ENCODE peak calls at places on chromosomes 12 and 14, in nine cellular contexts. F is endothelial cell of umbilical vein, O is GM23338, T is left ventricle myocardium inferior, I is HCT116, M is kidney epithelial cell, P is brain microvascular endothelial cell, C is HepG2, U is cardiac muscle cell. G is an unnamed sample. For H3K27me3, the result is how much of the 10 kb centered on the place peaks cover.

GRCh38 chr12:54143233-54143986 is 45.4 kb downstream of the SMUG1 start:
- DNase-seq in F (no peak), O (no peak), T (no peak), I (no peak), M (no peak), P (no peak), C (no peak), U (no peak), G (no peak)

GRCh38 chr14:20327005-20327869 is 5.8 kb downstream of the CCNB1IP1 start:
- DNase-seq in F (peak), O (peak), T (no peak), I (peak), M (no peak), P (peak), C (peak), U (peak), G (peak)

GRCh38 chr12:108839890-108840230 is 17.5 kb downstream of the SSH1 start:
- DNase-seq in F (no peak), O (no peak), T (peak), I (no peak), M (no peak), P (no peak), C (no peak), U (no peak), G (no peak)

GRCh38 chr12:22409071-22409951 is 74.8 kb upstream of the ST8SIA1 start:
- DNase-seq in F (no peak), O (no peak), T (no peak), I (no peak), M (no peak), P (no peak), C (no peak), U (no peak), G (no peak)

GRCh38 chr14:52112336-52113018 is 43.6 kb upstream of the NID2 start:
- DNase-seq in F (no peak), O (no peak), T (no peak), I (no peak), M (no peak), P (peak), C (no peak), U (no peak), G (no peak)

GRCh38 chr14:73833530-73834257 is 17.9 kb upstream of the PTGR2 start:
- DNase-seq in F (no peak), O (peak), T (peak), I (no peak), M (peak), P (no peak), C (peak), U (peak), G (no peak)

GRCh38 chr14:32021341-32021740 is 55.8 kb upstream of the ARHGAP5 start:
- DNase-seq in F (no peak), O (no peak), T (no peak), I (no peak), M (no peak), P (no peak), C (no peak), U (no peak), G (no peak)

GRCh38 chr14:50910495-50911420 is 33.5 kb downstream of the PYGL start:
- DNase-seq in F (no peak), O (peak), T (no peak), I (no peak), M (no peak), P (no peak), C (no peak), U (no peak), G (peak)

GRCh38 chr14:103607039-103607668 is 21.9 kb upstream of the KLC1 start:
- DNase-seq in F (peak), O (peak), T (peak), I (no peak), M (no peak), P (peak), C (no peak), U (peak), G (peak)

GRCh38 chr12:132139912-132140311 is 4.2 kb downstream of the DDX51 start:
- DNase-seq in F (no peak), O (no peak), T (no peak), I (no peak), M (no peak), P (no peak), C (no peak), U (no peak), G (no peak)

GRCh38 chr14:61178226-61179060 is 102.7 kb downstream of the TMEM30B start:
- DNase-seq in F (peak), O (no peak), T (no peak), I (peak), M (peak), P (peak), C (peak), U (peak), G (no peak)

GRCh38 chr12:126447346-126447745 is 1382.1 kb downstream of the AACS start:
- DNase-seq in F (no peak), O (peak), T (no peak), I (no peak), M (no peak), P (no peak), C (no peak), U (no peak), G (no peak)

GRCh38 chr14:74980746-74981661 is 21.7 kb upstream of the EIF2B2 start:
- DNase-seq in F (peak), O (peak), T (no peak), I (no peak), M (no peak), P (peak), C (no peak), U (peak), G (no peak)

GRCh38 chr14:54329082-54329695 is 67.6 kb upstream of the CDKN3 start:
- DNase-seq in F (peak), O (peak), T (peak), I (peak), M (no peak), P (peak), C (peak), U (peak), G (peak)

GRCh38 chr14:38387821-38388220 is 131.9 kb upstream of the CLEC14A start:
- DNase-seq in F (no peak), O (no peak), T (no peak), I (no peak), M (no peak), P (no peak), C (no peak), U (no peak), G (no peak)

GRCh38 chr12:41795910-41796309 is 348.8 kb downstream of the GXYLT1 start:
- DNase-seq in F (peak), O (peak), T (no peak), I (peak), M (no peak), P (no peak), C (no peak), U (no peak), G (no peak)

GRCh38 chr12:66139328-66139727 is 8.8 kb upstream of the LLPH start:
- DNase-seq in F (no peak), O (no peak), T (no peak), I (no peak), M (no peak), P (no peak), C (no peak), U (no peak), G (no peak)

GRCh38 chr12:57175428-57176138 is 28.2 kb upstream of the LRP1-AS start:
- DNase-seq in F (peak), O (peak), T (peak), I (peak), M (peak), P (peak), C (peak), U (peak), G (peak)

GRCh38 chr12:54592316-54592715 is 3.9 kb upstream of the PPP1R1A start:
- DNase-seq in F (no peak), O (no peak), T (no peak), I (no peak), M (peak), P (no peak), C (no peak), U (peak), G (no peak)

GRCh38 chr14:75486317-75486716 is 36.0 kb upstream of the BATF start:
- DNase-seq in F (no peak), O (no peak), T (no peak), I (no peak), M (no peak), P (no peak), C (no peak), U (no peak), G (no peak)

GRCh38 chr12:2596441-2596840 is 198.3 kb upstream of the FKBP4 start:
- DNase-seq in F (no peak), O (no peak), T (no peak), I (no peak), M (no peak), P (no peak), C (no peak), U (no peak), G (no peak)

GRCh38 chr12:117105902-117106301 is 6.7 kb upstream of the TESC start:
- DNase-seq in F (no peak), O (no peak), T (no peak), I (peak), M (no peak), P (no peak), C (peak), U (no peak), G (no peak)

GRCh38 chr12:79255326-79255725 is 390.8 kb downstream of the SYT1 start:
- DNase-seq in F (no peak), O (no peak), T (no peak), I (no peak), M (no peak), P (no peak), C (no peak), U (no peak), G (no peak)

GRCh38 chr12:125766091-125766490 is 700.9 kb downstream of the AACS start:
- DNase-seq in F (no peak), O (no peak), T (no peak), I (no peak), M (no peak), P (no peak), C (no peak), U (no peak), G (no peak)

GRCh38 chr14:34857689-34858449 is 17.3 kb downstream of the BAZ1A start:
- DNase-seq in F (no peak), O (no peak), T (no peak), I (no peak), M (no peak), P (no peak), C (no peak), U (no peak), G (no peak)

GRCh38 chr14:89823732-89824131 is 130.8 kb downstream of the EFCAB11 start:
- DNase-seq in F (no peak), O (peak), T (no peak), I (no peak), M (no peak), P (no peak), C (no peak), U (no peak), G (no peak)

GRCh38 chr14:39558525-39558924 is 126.3 kb upstream of the FBXO33 start:
- DNase-seq in F (no peak), O (no peak), T (no peak), I (no peak), M (no peak), P (no peak), C (no peak), U (no peak), G (no peak)

GRCh38 chr14:24960816-24961215 is 89.1 kb downstream of the STXBP6 start:
- DNase-seq in F (no peak), O (no peak), T (no peak), I (no peak), M (no peak), P (no peak), C (no peak), U (no peak), G (no peak)

DNA sequence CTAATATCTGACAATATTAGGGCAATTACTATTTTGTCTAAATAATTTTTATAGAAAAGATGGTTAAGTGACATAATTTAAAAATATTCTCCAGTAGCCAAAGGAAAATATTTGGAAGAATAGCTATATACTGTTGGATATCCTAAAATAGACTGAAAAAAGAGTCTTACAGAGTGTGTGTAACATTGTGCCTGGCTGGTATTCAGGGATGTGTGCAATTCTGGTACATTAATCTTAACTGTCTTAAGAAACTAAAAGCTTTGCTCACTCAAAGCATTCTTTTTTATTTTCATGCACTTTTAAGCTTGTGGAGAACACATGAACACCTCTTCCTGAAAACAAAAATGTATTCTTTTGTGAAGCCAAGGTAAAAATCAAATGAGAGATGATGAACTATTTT is 10.1 kb upstream of the NR2C1 start:
- DNase-seq in F (no peak), O (no peak), T (no peak), I (no peak), M (no peak), P (no peak), C (no peak), U (peak), G (no peak)
- H3K4me3 ChIP-seq in F (no peak), O (no peak), T (no peak), I (no peak), M (no peak), P (no peak), C (no peak), U (no peak), G (no peak)

DNA sequence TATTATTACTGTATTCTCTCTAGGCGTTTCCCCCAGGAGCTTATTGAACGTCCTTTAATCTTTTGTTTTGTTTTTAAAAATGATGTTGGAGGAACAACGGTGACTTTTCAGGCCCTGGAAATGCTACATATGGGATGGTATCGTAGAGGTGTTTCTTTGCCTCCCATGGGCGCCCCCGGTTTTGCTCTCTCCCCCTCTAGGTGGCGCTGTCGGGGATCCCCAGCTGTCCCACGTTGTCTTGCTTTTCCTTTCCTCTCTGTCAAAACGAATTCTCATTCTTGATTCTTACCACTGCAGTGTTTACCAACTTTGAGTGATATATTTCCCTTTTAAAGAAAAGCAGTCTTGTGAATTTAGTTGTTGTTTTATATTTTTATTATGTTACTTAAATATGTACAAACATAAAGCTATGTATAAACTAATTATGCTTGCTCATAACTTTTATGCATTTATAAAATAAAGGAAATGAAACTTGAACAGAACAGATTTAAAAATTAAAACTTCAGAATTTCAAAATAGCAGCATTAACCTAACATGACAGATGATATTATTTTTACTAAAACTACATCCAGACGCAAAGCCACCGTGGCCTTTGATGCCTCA is 171.9 kb downstream of the RGS6 start:
- DNase-seq in F (no peak), O (peak), T (no peak), I (peak), M (no peak), P (peak), C (no peak), U (no peak), G (peak)
- TF ChIP-seq CTCF in F (no peak), O (peak), T (peak), I (peak), M (peak), P (peak), C (peak), U (no peak), G (peak)

DNA sequence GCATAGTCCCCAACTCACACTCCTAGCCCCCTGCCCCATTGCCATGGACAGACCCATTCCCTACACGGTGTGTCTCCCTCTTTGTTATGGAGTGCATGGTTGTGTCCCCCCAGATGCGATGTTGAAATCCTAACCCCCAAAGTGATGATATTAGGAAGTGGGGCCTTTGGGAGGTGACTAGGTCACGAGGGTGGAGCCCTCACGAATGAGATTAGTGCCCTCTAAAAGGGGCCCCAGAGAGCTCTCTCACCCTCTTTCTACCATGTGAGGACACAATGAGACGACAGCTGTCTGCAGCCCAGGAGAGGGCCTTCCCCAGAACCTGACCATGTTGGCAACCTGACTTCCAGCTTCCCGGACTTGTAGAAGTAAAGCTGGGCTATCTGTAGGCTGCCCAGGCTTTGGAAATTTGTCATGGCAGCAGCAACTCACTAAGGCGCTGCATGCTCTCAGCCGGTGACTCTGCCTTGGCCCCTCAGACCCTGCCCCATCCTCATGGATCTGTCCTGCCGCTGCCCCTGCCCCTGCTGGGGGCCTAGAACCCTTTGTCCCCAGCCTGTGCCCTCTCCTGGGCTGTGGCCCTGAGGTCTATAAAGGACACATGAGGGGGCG is 318.1 kb upstream of the RTL1 start:
- DNase-seq in F (no peak), O (no peak), T (no peak), I (no peak), M (no peak), P (no peak), C (no peak), U (no peak), G (no peak)
- H3K27me3 ChIP-seq in F (under half), O (under half), T (half or more), I (under half), M (under half), P (under half), C (under half), U (under half), G (under half)

DNA sequence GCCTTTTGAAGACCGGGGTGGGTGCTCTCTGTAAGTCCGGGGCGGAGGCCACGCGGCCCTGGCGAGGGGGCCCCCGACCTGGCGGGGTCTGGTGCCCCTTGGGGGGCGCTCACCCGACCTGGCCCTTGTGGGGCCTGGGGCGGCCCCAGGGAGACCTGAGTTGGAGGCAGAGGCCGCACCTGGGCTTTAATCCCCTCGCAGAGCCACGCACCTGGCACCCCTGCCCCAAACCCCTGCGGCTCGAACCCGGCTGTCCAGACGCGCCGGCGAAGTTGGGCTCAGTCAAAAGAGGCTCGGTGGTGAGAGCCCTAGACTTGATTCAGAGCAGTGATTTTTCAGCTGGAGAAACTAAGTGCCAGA is 267 bp downstream of the CFAP251 start:
- DNase-seq in F (no peak), O (peak), T (no peak), I (no peak), M (no peak), P (no peak), C (no peak), U (no peak), G (no peak)
- H3K4me3 ChIP-seq in F (peak), O (peak), T (peak), I (peak), M (peak), P (peak), C (no peak), U (peak), G (peak)

GRCh38 chr14:91891721-91892220 is 24.4 kb upstream of the TC2N start:
- DNase-seq in F (no peak), O (no peak), T (no peak), I (no peak), M (no peak), P (no peak), C (no peak), U (peak), G (no peak)

GRCh38 chr14:91891081-91891480 is 23.7 kb upstream of the TC2N start:
- DNase-seq in F (no peak), O (no peak), T (no peak), I (no peak), M (no peak), P (no peak), C (no peak), U (no peak), G (no peak)

GRCh38 chr14:91890291-91890749 is 23.0 kb upstream of the TC2N start:
- DNase-seq in F (no peak), O (no peak), T (no peak), I (no peak), M (no peak), P (no peak), C (no peak), U (peak), G (no peak)

GRCh38 chr14:91893659-91894058 is 26.3 kb upstream of the TC2N start:
- DNase-seq in F (no peak), O (no peak), T (no peak), I (no peak), M (no peak), P (no peak), C (no peak), U (no peak), G (no peak)

DNA sequence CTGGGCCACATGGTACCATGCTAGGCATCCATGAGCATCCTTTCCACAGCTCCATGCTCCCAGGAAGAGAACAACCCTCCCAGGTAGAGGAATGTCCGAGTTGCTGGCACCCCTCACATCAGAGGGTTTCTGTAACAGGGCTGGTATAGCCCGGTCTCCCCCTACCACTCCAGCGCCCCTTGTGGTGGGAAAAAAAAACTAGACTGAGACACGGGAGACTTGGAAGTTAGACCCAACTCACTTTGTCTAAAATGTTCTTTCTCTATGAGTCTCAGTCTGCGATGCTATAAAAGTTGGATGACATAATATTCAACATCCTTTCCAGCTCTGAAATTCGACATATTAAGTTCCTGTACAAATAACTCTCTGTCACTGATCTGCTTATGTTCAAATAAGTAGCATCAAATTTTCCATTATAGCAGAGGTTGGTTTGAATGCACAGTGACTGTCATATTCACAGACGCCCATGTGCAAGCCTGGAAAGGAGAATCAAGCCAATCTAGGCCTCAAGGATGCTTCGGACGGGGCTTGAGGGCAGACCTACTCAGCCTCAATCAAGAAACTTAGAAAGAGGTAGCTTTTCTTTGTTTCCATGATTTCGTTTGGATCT is 25.7 kb upstream of the TC2N start:
- DNase-seq in F (no peak), O (peak), T (no peak), I (peak), M (no peak), P (no peak), C (peak), U (peak), G (peak)
- TF ChIP-seq CTCF in F (peak), O (peak), T (peak), I (peak), M (peak), P (peak), C (peak), U (peak), G (peak)

G was measured in Caco-2.